ENCODE peak calls at places on chromosome 10, in four cellular contexts. P is KBM-7, F is HCEC 1CT, T is NCI-H1694 treated with DMSO at 0.1 percent for 48 hours. Y is an unnamed sample.

GRCh38 chr10:8296090-8296741 is 241.7 kb downstream of the GATA3 start:
- DNase-seq in F (no peak), P (no peak), T (no peak), Y (no peak)

GRCh38 chr10:15775513-15775912 is 55.8 kb upstream of the ITGA8 start:
- DNase-seq in P (no peak), T (no peak), F (peak; percentile 90), Y (no peak)

GRCh38 chr10:97689637-97690036 is 2.6 kb upstream of the AVPI1 start:
- DNase-seq in P (peak; percentile 64), F (peak; percentile 96), T (no peak), Y (no peak)

GRCh38 chr10:30736685-30737232 is 107.2 kb upstream of the LYZL2 start:
- DNase-seq in P (peak; percentile 16), T (no peak), F (peak; percentile 100), Y (no peak)

GRCh38 chr10:61987951-61988379 is 86.5 kb downstream of the ARID5B start:
- DNase-seq in P (peak; percentile 10), T (no peak), F (no peak), Y (no peak)

GRCh38 chr10:73413108-73413527 is 740 bp downstream of the ANXA7 start:
- DNase-seq in T (peak; percentile 32), F (peak; percentile 10), P (no peak), Y (no peak)

GRCh38 chr10:25105262-25105661 is 69.5 kb upstream of the GPR158 start:
- DNase-seq in F (no peak), P (no peak), T (no peak), Y (no peak)

GRCh38 chr10:74928742-74929191 is 102.4 kb downstream of the KAT6B start:
- DNase-seq in T (no peak), P (no peak), F (peak; percentile 53), Y (no peak)

GRCh38 chr10:11684717-11685645 is 57.2 kb upstream of the ECHDC3 start:
- DNase-seq in P (peak; percentile 92), F (peak; percentile 86), T (no peak), Y (peak; percentile 56)

GRCh38 chr10:97539523-97540200 is 32.9 kb upstream of the ANKRD2 start:
- DNase-seq in T (no peak), F (peak; percentile 29), P (no peak), Y (no peak)

Y was measured in posterior cingulate gyrus.